ENCODE peak calls at places on chromosomes 1 and 21, in eight cellular contexts. N, T, A, F, U, G, B and V are unnamed samples.

GRCh38 chr1:21436488-21437340 is 3.2 kb upstream of the NBPF3 start:
- DNase-seq in T (no peak), U (no peak), F (no peak), A (no peak), G (no peak), N (no peak), B (no peak), V (peak)

GRCh38 chr21:36499578-36500471 is 19.9 kb upstream of the CLDN14 start:
- DNase-seq in A (no peak), U (no peak), G (peak), B (no peak), N (no peak), T (no peak), F (no peak), V (no peak)

GRCh38 chr1:206769331-206769731 is 1.2 kb upstream of the IL19 start:
- DNase-seq in N (peak), B (no peak), T (no peak), F (no peak), G (no peak), A (peak), U (no peak), V (no peak)

GRCh38 chr21:44454747-44455523 is at the start of gene LRRC3:
- DNase-seq in N (peak), A (peak), G (peak), F (no peak), B (no peak), T (no peak), U (no peak), V (no peak)

GRCh38 chr1:163071381-163072255 is 2.5 kb downstream of the RGS4 start:
- DNase-seq in U (peak), A (peak), B (no peak), G (peak), F (peak), T (no peak), N (peak), V (no peak)

GRCh38 chr21:29163381-29164115 is 33.1 kb downstream of the MAP3K7CL start:
- DNase-seq in T (no peak), A (no peak), B (no peak), F (no peak), G (no peak), U (no peak), N (no peak), V (no peak)

GRCh38 chr1:56375184-56375837 is 204.1 kb downstream of the PLPP3 start:
- DNase-seq in B (no peak), F (no peak), U (no peak), N (no peak), T (no peak), A (no peak), G (no peak), V (no peak)

GRCh38 chr1:211735208-211736170 is 60.1 kb upstream of the NEK2 start:
- DNase-seq in U (peak), F (peak), T (peak), G (peak), N (no peak), B (peak), A (no peak), V (peak)

GRCh38 chr1:201190624-201191051 is at the start of gene IGFN1:
- DNase-seq in F (no peak), B (no peak), T (no peak), G (no peak), U (no peak), N (no peak), A (no peak), V (no peak)

GRCh38 chr1:94592566-94592920 is 51.0 kb upstream of the F3 start:
- DNase-seq in A (no peak), U (no peak), T (no peak), F (no peak), B (no peak), G (no peak), N (no peak), V (peak)

GRCh38 chr1:185288435-185288834 is 28.6 kb downstream of the IVNS1ABP start:
- DNase-seq in A (no peak), B (no peak), N (no peak), U (no peak), G (no peak), F (no peak), T (no peak), V (no peak)

GRCh38 chr21:36887983-36888382 is 78.5 kb downstream of the HLCS start:
- DNase-seq in B (no peak), G (no peak), U (no peak), T (no peak), N (no peak), A (no peak), F (no peak), V (no peak)

GRCh38 chr1:206824327-206824726 is 41.1 kb upstream of the IL20 start:
- DNase-seq in T (no peak), G (no peak), B (no peak), N (no peak), F (no peak), U (no peak), A (no peak), V (no peak)

GRCh38 chr1:205700865-205701401 is 20.6 kb upstream of the SLC45A3 start:
- DNase-seq in B (no peak), T (no peak), F (no peak), A (no peak), U (no peak), N (no peak), G (no peak), V (peak)

GRCh38 chr1:201731142-201731541 is 97.8 kb upstream of the IPO9 start:
- DNase-seq in U (peak), T (no peak), G (no peak), A (no peak), B (peak), F (no peak), N (no peak), V (peak)